ENCODE peak calls at places on chromosomes 1 and 21, in four cellular contexts. K, O, Y and I are unnamed samples.
A peak's percentile ranks its signal among the peaks of the same experiment; 100 is the strongest.

GRCh38 chr1:221823566-221823965 is 81.7 kb upstream of the DUSP10 start:
- DNase-seq in K (no peak), O (no peak), Y (no peak), I (no peak)

GRCh38 chr1:16677552-16678423 is 11.0 kb upstream of the RNU1-3 start:
- DNase-seq in K (no peak), O (peak; percentile 66), Y (no peak), I (peak; percentile 83)

GRCh38 chr1:12229386-12229834 is 420 bp upstream of the VPS13D start:
- DNase-seq in K (no peak), O (no peak), Y (no peak), I (no peak)

GRCh38 chr21:23963454-23963853 is 1643.8 kb downstream of the MRPL39 start:
- DNase-seq in K (no peak), O (no peak), Y (no peak), I (no peak)

GRCh38 chr1:159197767-159198557 is 6.7 kb upstream of the ACKR1 start:
- DNase-seq in K (peak; percentile 84), O (peak; percentile 82), Y (peak; percentile 55), I (peak; percentile 44)

GRCh38 chr1:100463809-100464424 is 74.0 kb upstream of the GPR88 start:
- DNase-seq in K (peak; percentile 30), O (peak; percentile 73), Y (peak; percentile 30), I (peak; percentile 29)

GRCh38 chr1:227125929-227126545 is 185.9 kb downstream of the COQ8A start:
- DNase-seq in K (no peak), O (no peak), Y (no peak), I (no peak)

GRCh38 chr1:165010418-165011055 is 346.0 kb downstream of the LMX1A start:
- DNase-seq in K (no peak), O (no peak), Y (no peak), I (no peak)

GRCh38 chr1:27509127-27510080 is 19.4 kb upstream of the WASF2 start:
- DNase-seq in K (no peak), O (peak; percentile 3), Y (no peak), I (no peak)

GRCh38 chr21:36693144-36694040 is 5.5 kb upstream of the SIM2 start:
- DNase-seq in K (peak; percentile 28), O (no peak), Y (no peak), I (no peak)

GRCh38 chr1:149917590-149918144 is at the start of gene SV2A:
- DNase-seq in K (peak; percentile 33), O (peak; percentile 82), Y (no peak), I (peak; percentile 70)

GRCh38 chr21:40847956-40848355 is 998 bp upstream of the DSCAM start:
- DNase-seq in K (no peak), O (no peak), Y (no peak), I (no peak)

GRCh38 chr1:229148041-229148671 is 122.8 kb upstream of the RAB4A start:
- DNase-seq in K (no peak), O (no peak), Y (peak; percentile 19), I (peak; percentile 98)

GRCh38 chr21:14321042-14321441 is 61.9 kb downstream of the HSPA13 start:
- DNase-seq in K (no peak), O (no peak), Y (no peak), I (no peak)

GRCh38 chr1:202807926-202808757 is at the start of gene KDM5B:
- DNase-seq in K (peak; percentile 69), O (peak; percentile 78), Y (no peak), I (peak; percentile 70)

GRCh38 chr21:15483138-15483780 is 246.5 kb upstream of the USP25 start:
- DNase-seq in K (peak; percentile 92), O (peak; percentile 87), Y (peak; percentile 73), I (peak; percentile 98)

GRCh38 chr21:35377505-35378090 is 328.5 kb upstream of the RUNX1 start:
- DNase-seq in K (no peak), O (no peak), Y (no peak), I (no peak)

GRCh38 chr21:25733859-25734653 is 648 bp downstream of the ATP5PF start:
- DNase-seq in K (no peak), O (peak; percentile 20), Y (no peak), I (peak; percentile 18)

GRCh38 chr1:42380617-42381423 is at the start of gene RIMKLA:
- DNase-seq in K (peak; percentile 57), O (peak; percentile 88), Y (no peak), I (peak; percentile 68)

GRCh38 chr1:155981266-155982088 is 3.1 kb upstream of the ARHGEF2 start:
- DNase-seq in K (no peak), O (peak; percentile 78), Y (no peak), I (no peak)

GRCh38 chr1:159925713-159926066 is 383 bp upstream of the TAGLN2 start:
- DNase-seq in K (no peak), O (peak; percentile 43), Y (no peak), I (no peak)

GRCh38 chr1:25550683-25551310 is 7.4 kb downstream of the LDLRAP1 start:
- DNase-seq in K (no peak), O (no peak), Y (no peak), I (peak; percentile 54)

GRCh38 chr1:21139601-21140000 is 37.1 kb downstream of the EIF4G3 start:
- DNase-seq in K (no peak), O (no peak), Y (no peak), I (peak; percentile 29)

GRCh38 chr1:89516055-89516454 is 8.6 kb upstream of the LRRC8B start:
- DNase-seq in K (no peak), O (peak; percentile 44), Y (no peak), I (no peak)

GRCh38 chr1:25619101-25619890 is 2.7 kb downstream of the MAN1C1 start:
- DNase-seq in K (peak; percentile 81), O (peak; percentile 40), Y (no peak), I (peak; percentile 76)

GRCh38 chr1:201542166-201543045 is 3.5 kb downstream of the NAV1 start:
- DNase-seq in K (no peak), O (peak; percentile 48), Y (no peak), I (peak; percentile 49)

GRCh38 chr21:16794944-16795343 is 717.9 kb upstream of the CXADR start:
- DNase-seq in K (no peak), O (peak; percentile 77), Y (no peak), I (peak; percentile 15)

GRCh38 chr1:47521034-47521871 is 83.4 kb downstream of the FOXD2 start:
- DNase-seq in K (no peak), O (no peak), Y (no peak), I (no peak)

GRCh38 chr1:247228133-247228532 is 27.7 kb upstream of the VN1R5 start:
- DNase-seq in K (no peak), O (no peak), Y (no peak), I (no peak)

GRCh38 chr1:234851450-234852438 is 241.8 kb upstream of the IRF2BP2 start:
- DNase-seq in K (no peak), O (no peak), Y (no peak), I (no peak)

GRCh38 chr1:10691740-10692125 is 104.7 kb downstream of the CASZ1 start:
- DNase-seq in K (no peak), O (no peak), Y (no peak), I (no peak)

GRCh38 chr21:28771790-28772501 is 220.7 kb downstream of the LTN1 start:
- DNase-seq in K (no peak), O (peak; percentile 47), Y (no peak), I (peak; percentile 2)

GRCh38 chr1:9905010-9905409 is 5.1 kb downstream of the CTNNBIP1 start:
- DNase-seq in K (no peak), O (no peak), Y (no peak), I (peak; percentile 43)

GRCh38 chr1:93758842-93759515 is 77.3 kb upstream of the BCAR3 start:
- DNase-seq in K (no peak), O (no peak), Y (no peak), I (peak; percentile 61)

GRCh38 chr1:30819244-30819571 is 61.6 kb upstream of the LAPTM5 start:
- DNase-seq in K (no peak), O (no peak), Y (no peak), I (no peak)

GRCh38 chr1:114745351-114745750 is 12.4 kb downstream of the CSDE1 start:
- DNase-seq in K (no peak), O (no peak), Y (no peak), I (no peak)

GRCh38 chr1:222257024-222257423 is 290.9 kb downstream of the HHIPL2 start:
- DNase-seq in K (no peak), O (no peak), Y (no peak), I (no peak)